ENCODE peak calls at places on chromosomes 16 and 17, in four cellular contexts. O, D, C and G are unnamed samples.

GRCh38 chr17:15432807-15433547 is 34.4 kb downstream of the CDRT4 start:
- DNase-seq in O (no peak), D (peak), C (no peak), G (no peak)

GRCh38 chr16:31086629-31086906 is 2.2 kb downstream of the PRSS53 start:
- DNase-seq in O (no peak), D (no peak), C (no peak), G (no peak)

GRCh38 chr16:15782573-15783365 is 74.1 kb downstream of the MYH11 start:
- DNase-seq in O (no peak), D (no peak), C (peak), G (no peak)

GRCh38 chr17:42803074-42803883 is 4.6 kb downstream of the CNTD1 start:
- DNase-seq in O (no peak), D (peak), C (no peak), G (no peak)

GRCh38 chr17:33444731-33445130 is 151.6 kb upstream of the ASIC2 start:
- DNase-seq in O (no peak), D (peak), C (no peak), G (no peak)

GRCh38 chr17:73888875-73889274 is 244.6 kb upstream of the SDK2 start:
- DNase-seq in O (no peak), D (no peak), C (no peak), G (no peak)

GRCh38 chr16:79997257-79997656 is 396.7 kb upstream of the MAF start:
- DNase-seq in O (no peak), D (peak), C (peak), G (no peak)

GRCh38 chr17:16477255-16477654 is 14.7 kb downstream of the LRRC75A start:
- DNase-seq in O (no peak), D (peak), C (peak), G (no peak)

GRCh38 chr16:50293994-50294855 is 27.9 kb downstream of the ADCY7 start:
- DNase-seq in O (no peak), D (no peak), C (no peak), G (no peak)

DNA sequence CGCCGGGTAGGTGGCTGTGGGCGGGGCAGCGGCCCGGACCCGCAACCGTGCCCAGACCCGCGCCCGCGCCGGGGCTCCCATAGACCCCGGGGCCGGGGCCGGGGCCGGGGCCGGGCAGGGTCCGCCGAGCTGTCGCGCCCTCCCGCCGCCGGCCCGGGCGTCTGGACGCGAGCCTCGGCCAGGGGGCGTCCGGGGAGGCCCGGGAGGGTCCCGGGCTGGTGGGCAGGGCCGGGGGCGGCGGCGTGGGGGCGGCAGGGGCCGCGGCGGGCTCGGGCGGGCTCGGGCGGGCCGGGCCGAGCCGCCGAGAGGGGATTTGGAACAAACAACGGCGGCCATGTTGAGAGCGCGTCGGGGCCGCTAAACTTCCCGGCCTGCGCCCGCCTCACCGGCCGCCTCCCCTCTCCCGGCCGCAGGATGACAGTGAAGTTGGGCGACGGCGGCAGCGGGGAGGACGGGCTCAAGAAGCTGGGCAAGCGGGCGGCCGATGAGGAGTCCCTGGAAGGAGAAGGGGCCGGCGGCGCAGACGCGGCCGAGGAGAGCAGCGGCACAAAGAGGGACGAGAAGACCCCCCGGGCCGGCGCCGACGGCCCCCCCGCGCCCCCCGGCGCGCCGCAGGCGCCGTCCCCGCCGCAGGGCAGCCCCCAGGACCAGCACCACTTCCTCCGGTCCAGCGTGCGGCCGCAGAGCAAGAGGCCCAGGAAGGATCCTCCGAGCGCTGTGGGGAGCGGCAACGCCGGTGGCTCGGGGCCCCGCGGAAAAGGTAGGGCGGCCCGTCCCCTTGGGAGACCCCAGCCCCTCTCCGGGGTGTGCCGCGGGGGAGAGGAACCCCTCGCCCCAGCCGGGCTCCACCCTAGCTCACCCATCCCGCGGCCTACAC is 2.3 kb downstream of the CRAMP1 start:
- DNase-seq in O (no peak), D (peak), C (no peak), G (peak)
- H2AK5ac ChIP-seq in O (no peak), D (no peak), C (no peak), G (peak)

DNA sequence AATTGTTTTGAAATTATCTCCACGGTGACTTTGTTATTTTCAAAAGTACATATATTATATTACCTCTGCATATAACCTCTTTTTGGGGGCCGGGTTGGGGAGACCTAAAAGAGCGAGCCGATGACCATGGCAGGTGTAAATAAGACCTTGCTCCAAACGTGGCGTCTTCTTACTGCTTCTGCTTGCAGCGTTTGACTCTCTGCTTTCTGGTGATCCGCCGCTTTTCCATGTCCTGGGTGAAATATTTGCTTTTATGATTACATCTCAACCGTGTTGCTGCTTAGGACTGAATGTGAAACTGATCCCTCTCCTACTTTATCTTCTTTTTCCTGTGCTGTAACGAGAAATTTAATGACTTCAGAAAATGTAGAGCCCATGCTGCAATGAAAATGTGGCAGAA is 18.1 kb downstream of the ATMIN start:
- DNase-seq in O (no peak), D (no peak), C (no peak), G (no peak)
- H3K27ac ChIP-seq in O (no peak), D (no peak), C (no peak), G (no peak)

DNA sequence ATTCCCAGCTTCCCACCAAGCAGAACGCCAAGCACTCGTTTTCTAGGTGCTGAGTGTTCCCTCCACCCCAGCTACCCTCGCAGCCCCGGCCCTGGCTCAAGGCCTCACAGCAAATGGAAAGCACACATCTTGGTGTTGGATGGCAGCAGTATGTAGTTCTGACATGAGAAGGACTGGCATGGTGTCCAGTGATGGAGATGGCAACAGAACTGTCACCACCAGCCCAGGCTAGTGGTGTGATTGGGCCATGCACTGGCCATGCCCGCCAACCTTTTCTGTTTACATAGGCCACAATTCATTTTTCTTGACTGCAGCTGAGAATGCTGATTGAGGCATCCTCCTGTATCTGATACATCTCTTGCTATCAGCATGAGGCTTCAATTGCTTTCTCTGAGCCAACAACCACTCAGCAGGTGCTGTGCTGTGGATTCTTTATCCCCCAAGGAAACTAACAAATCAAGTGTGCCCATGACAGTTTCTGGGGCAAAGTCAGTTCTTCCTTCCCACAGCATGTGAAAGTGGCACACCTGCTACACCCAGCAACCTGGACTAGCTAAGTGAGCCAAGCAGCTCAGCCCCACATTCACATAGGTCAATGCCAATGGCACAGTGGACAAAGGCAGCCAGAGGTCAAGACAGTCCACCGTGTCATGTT is 3.8 kb downstream of the SLC12A4 start:
- DNase-seq in O (no peak), D (no peak), C (no peak), G (no peak)
- H2AK5ac ChIP-seq in O (peak), D (no peak), C (no peak), G (no peak)

DNA sequence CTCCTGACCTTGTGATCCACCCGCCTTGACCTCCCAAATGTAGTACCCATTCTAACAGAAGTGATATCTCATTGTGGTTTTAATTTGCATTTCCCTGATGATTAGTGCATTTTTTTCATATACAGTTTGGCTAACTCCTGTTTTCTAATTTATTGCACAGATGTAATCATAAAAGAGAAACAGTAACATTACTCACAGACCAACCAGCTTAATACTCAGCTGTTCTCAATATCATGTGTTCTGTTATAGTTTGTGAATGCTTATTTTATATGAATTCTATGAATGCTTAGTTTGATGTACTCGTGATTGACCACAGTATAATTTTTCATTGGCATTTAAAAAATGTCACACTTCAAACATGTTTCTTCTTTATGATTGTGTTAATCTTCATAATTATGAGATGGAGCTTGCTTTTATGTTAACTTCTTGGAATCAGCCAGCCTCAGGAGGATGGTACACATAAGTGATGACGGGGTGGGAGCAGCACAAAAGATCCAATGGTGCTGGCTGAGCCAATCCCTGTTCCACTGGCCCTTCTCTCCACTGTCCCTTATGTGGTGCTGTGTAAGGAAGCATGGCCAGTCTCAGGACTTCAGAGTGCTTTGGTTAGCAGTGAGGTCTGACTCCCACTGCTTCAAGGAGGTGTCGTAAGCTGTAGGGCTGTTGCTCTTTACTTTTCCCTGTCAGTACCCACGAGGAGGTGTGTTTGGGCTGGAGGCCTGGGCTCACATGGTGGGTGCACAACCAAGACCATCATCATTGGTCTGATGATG is 191.0 kb downstream of the SPECC1 start:
- DNase-seq in O (no peak), D (no peak), C (no peak), G (no peak)
- H3K27ac ChIP-seq in O (no peak), D (no peak), C (peak), G (no peak)

GRCh38 chr16:64952177-64952576 is 169.7 kb downstream of the CDH11 start:
- DNase-seq in O (no peak), D (peak), C (no peak), G (no peak)

GRCh38 chr16:64950731-64951130 is 171.1 kb downstream of the CDH11 start:
- DNase-seq in O (no peak), D (no peak), C (peak), G (no peak)

GRCh38 chr16:64951681-64952080 is 170.2 kb downstream of the CDH11 start:
- DNase-seq in O (no peak), D (no peak), C (no peak), G (no peak)

GRCh38 chr16:64950262-64950661 is 171.6 kb downstream of the CDH11 start:
- DNase-seq in O (no peak), D (no peak), C (peak), G (no peak)

DNA sequence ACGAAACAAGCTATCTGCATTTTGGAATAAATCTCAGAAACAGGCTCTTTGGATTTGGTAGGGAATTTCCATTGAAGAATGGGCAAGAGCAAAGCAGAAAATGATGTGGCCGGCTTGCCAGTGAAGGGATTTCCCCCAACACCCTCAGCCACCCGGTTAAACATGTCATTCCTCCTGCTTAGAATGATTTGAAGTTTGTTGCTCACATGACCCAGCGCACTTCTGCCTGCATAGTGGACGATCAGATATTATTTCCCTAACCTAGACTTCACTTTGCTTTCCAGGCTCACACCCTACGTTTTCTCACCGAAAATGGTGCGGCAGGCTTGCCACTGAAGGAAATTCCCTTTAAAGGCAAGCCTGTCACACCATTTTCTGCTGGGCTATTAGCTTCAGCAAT is 170.7 kb downstream of the CDH11 start:
- DNase-seq in O (no peak), D (peak), C (no peak), G (no peak)
- H2AK5ac ChIP-seq in O (no peak), D (no peak), C (no peak), G (no peak)

GRCh38 chr17:63289931-63290330 is 156.2 kb downstream of the CYB561 start:
- DNase-seq in O (no peak), D (no peak), C (peak), G (no peak)
- H3K27ac ChIP-seq in O (no peak), D (no peak), C (peak), G (no peak)

GRCh38 chr17:82865996-82866395 is 26.2 kb upstream of the ZNF750 start:
- DNase-seq in O (no peak), D (no peak), C (no peak), G (no peak)
- H2AK5ac ChIP-seq in O (no peak), D (peak), C (no peak), G (no peak)

DNA sequence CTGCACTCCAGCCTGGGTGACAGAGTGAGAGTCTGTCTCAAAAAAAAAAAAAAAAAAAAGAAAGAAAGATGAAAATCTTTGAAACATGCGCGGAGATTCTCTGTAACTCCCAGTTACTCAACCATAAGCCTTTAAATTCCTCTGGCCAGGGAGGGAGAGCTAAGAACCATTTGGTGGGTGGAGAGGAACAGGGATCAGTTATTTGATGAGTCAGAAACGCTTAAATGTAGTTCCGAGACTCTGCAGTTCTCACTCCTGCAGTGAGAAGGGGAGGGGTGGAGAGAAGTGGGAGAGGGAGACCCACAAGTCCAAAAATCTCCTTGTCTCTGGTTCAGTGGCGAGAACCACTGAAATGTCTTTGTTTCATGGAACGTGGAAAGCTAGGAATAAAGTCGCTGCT is 266.7 kb downstream of the SOX9 start:
- DNase-seq in O (no peak), D (peak), C (no peak), G (no peak)
- H3K27ac ChIP-seq in O (no peak), D (peak), C (no peak), G (no peak)

DNA sequence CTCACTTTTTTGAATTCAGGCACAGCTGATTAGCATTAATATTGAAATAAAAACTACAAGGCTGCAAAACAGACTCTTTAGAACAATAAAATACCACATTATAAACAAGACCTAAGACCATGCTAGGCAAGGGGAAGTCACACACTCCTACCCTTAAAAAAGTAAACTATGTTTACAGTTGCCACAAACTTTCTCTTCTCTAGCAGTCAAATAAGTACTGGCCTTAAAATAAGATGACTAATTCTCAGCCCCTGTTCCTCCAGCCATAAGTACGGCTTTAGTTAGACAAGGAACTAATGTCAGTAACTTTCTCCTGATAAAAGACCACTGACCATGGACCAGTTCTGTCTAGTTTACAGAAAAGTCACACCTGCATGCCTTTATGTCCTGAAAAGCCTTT is 19.5 kb upstream of the CPHXL start:
- DNase-seq in O (no peak), D (peak), C (no peak), G (no peak)
- H2AK5ac ChIP-seq in O (no peak), D (no peak), C (no peak), G (no peak)